ENCODE peak calls at places on chromosomes 7 and 10, in eight cellular contexts. One of them, this sample, is unnamed.

GRCh38 chr7:7808156-7808555 is 89.7 kb upstream of the RPA3 start:
- DNase-seq in ascending aorta: no peak
- DNase-seq in lower lobe of right lung: no peak
- DNase-seq in GM23338: no peak
- DNase-seq in neural progenitor cell: no peak
- DNase-seq in gastrocnemius medialis: no peak
- DNase-seq in psoas muscle: no peak
- DNase-seq in uterus: no peak
- DNase-seq in this sample: peak; percentile 41

GRCh38 chr7:139942686-139943085 is 113.6 kb downstream of the TBXAS1 start:
- DNase-seq in neural progenitor cell: no peak
- DNase-seq in gastrocnemius medialis: no peak
- DNase-seq in GM23338: no peak
- DNase-seq in lower lobe of right lung: no peak
- DNase-seq in uterus: no peak
- DNase-seq in ascending aorta: no peak
- DNase-seq in psoas muscle: no peak
- DNase-seq in this sample: no peak

GRCh38 chr10:106424981-106425380 is 739.5 kb downstream of the SORCS1 start:
- DNase-seq in neural progenitor cell: no peak
- DNase-seq in psoas muscle: no peak
- DNase-seq in GM23338: no peak
- DNase-seq in lower lobe of right lung: no peak
- DNase-seq in uterus: no peak
- DNase-seq in gastrocnemius medialis: no peak
- DNase-seq in ascending aorta: no peak
- DNase-seq in this sample: no peak

GRCh38 chr7:7720750-7721621 is 2.6 kb upstream of the RPA3 start:
- DNase-seq in psoas muscle: no peak
- DNase-seq in neural progenitor cell: no peak
- DNase-seq in gastrocnemius medialis: no peak
- DNase-seq in GM23338: no peak
- DNase-seq in uterus: no peak
- DNase-seq in ascending aorta: no peak
- DNase-seq in lower lobe of right lung: no peak
- DNase-seq in this sample: no peak

GRCh38 chr7:437293-438280 is 82.1 kb downstream of the PDGFA start:
- DNase-seq in GM23338: peak; percentile 32
- DNase-seq in neural progenitor cell: peak; percentile 54
- DNase-seq in gastrocnemius medialis: no peak
- DNase-seq in psoas muscle: no peak
- DNase-seq in ascending aorta: no peak
- DNase-seq in uterus: no peak
- DNase-seq in lower lobe of right lung: no peak
- DNase-seq in this sample: no peak

GRCh38 chr7:98221611-98222532 is 10.6 kb downstream of the BHLHA15 start:
- DNase-seq in neural progenitor cell: no peak
- DNase-seq in GM23338: no peak
- DNase-seq in gastrocnemius medialis: no peak
- DNase-seq in lower lobe of right lung: peak; percentile 44
- DNase-seq in ascending aorta: no peak
- DNase-seq in psoas muscle: peak; percentile 32
- DNase-seq in uterus: no peak
- DNase-seq in this sample: no peak

GRCh38 chr7:32415519-32415918 is 74.7 kb downstream of the LSM5 start:
- DNase-seq in ascending aorta: no peak
- DNase-seq in lower lobe of right lung: no peak
- DNase-seq in gastrocnemius medialis: no peak
- DNase-seq in uterus: no peak
- DNase-seq in neural progenitor cell: peak; percentile 55
- DNase-seq in psoas muscle: no peak
- DNase-seq in GM23338: no peak
- DNase-seq in this sample: no peak

GRCh38 chr10:124705021-124705740 is 39.0 kb downstream of the FAM53B start:
- DNase-seq in neural progenitor cell: no peak
- DNase-seq in uterus: no peak
- DNase-seq in gastrocnemius medialis: peak; percentile 84
- DNase-seq in psoas muscle: peak; percentile 79
- DNase-seq in ascending aorta: no peak
- DNase-seq in lower lobe of right lung: no peak
- DNase-seq in GM23338: no peak
- DNase-seq in this sample: no peak

GRCh38 chr7:119630570-119630969 is 642.4 kb upstream of the KCND2 start:
- DNase-seq in gastrocnemius medialis: no peak
- DNase-seq in GM23338: peak; percentile 12
- DNase-seq in neural progenitor cell: peak; percentile 14
- DNase-seq in ascending aorta: no peak
- DNase-seq in uterus: no peak
- DNase-seq in lower lobe of right lung: no peak
- DNase-seq in psoas muscle: no peak
- DNase-seq in this sample: no peak

GRCh38 chr7:123687161-123687560 is 31.5 kb downstream of the LMOD2 start:
- DNase-seq in neural progenitor cell: no peak
- DNase-seq in uterus: no peak
- DNase-seq in lower lobe of right lung: no peak
- DNase-seq in psoas muscle: no peak
- DNase-seq in GM23338: no peak
- DNase-seq in ascending aorta: no peak
- DNase-seq in gastrocnemius medialis: no peak
- DNase-seq in this sample: no peak

GRCh38 chr10:108005627-108006026 is 841.1 kb upstream of the SORCS1 start:
- DNase-seq in gastrocnemius medialis: no peak
- DNase-seq in psoas muscle: no peak
- DNase-seq in neural progenitor cell: no peak
- DNase-seq in lower lobe of right lung: no peak
- DNase-seq in ascending aorta: no peak
- DNase-seq in uterus: no peak
- DNase-seq in GM23338: no peak
- DNase-seq in this sample: no peak

GRCh38 chr7:47683485-47683898 is 101.6 kb upstream of the TNS3 start:
- DNase-seq in lower lobe of right lung: no peak
- DNase-seq in neural progenitor cell: peak; percentile 18
- DNase-seq in ascending aorta: no peak
- DNase-seq in uterus: no peak
- DNase-seq in gastrocnemius medialis: no peak
- DNase-seq in psoas muscle: no peak
- DNase-seq in GM23338: no peak
- DNase-seq in this sample: no peak

GRCh38 chr10:24603333-24603732 is 120.4 kb downstream of the ARHGAP21 start:
- DNase-seq in psoas muscle: no peak
- DNase-seq in gastrocnemius medialis: no peak
- DNase-seq in neural progenitor cell: no peak
- DNase-seq in lower lobe of right lung: no peak
- DNase-seq in GM23338: no peak
- DNase-seq in uterus: no peak
- DNase-seq in ascending aorta: no peak
- DNase-seq in this sample: no peak

GRCh38 chr7:138889566-138889965 is 91.6 kb upstream of the ATP6V0A4 start:
- DNase-seq in neural progenitor cell: no peak
- DNase-seq in psoas muscle: no peak
- DNase-seq in GM23338: no peak
- DNase-seq in lower lobe of right lung: no peak
- DNase-seq in ascending aorta: no peak
- DNase-seq in uterus: no peak
- DNase-seq in gastrocnemius medialis: no peak
- DNase-seq in this sample: no peak

GRCh38 chr7:127916735-127917134 is 114.5 kb downstream of the LRRC4 start:
- DNase-seq in neural progenitor cell: no peak
- DNase-seq in gastrocnemius medialis: no peak
- DNase-seq in psoas muscle: no peak
- DNase-seq in ascending aorta: no peak
- DNase-seq in uterus: no peak
- DNase-seq in lower lobe of right lung: no peak
- DNase-seq in GM23338: no peak
- DNase-seq in this sample: no peak

GRCh38 chr7:45001138-45001694 is 1.2 kb downstream of the CCM2 start:
- DNase-seq in ascending aorta: no peak
- DNase-seq in neural progenitor cell: peak; percentile 46
- DNase-seq in psoas muscle: no peak
- DNase-seq in GM23338: peak; percentile 71
- DNase-seq in uterus: no peak
- DNase-seq in lower lobe of right lung: no peak
- DNase-seq in gastrocnemius medialis: no peak
- DNase-seq in this sample: no peak

GRCh38 chr10:7756360-7756992 is 31.3 kb downstream of the KIN start:
- DNase-seq in GM23338: peak; percentile 53
- DNase-seq in gastrocnemius medialis: no peak
- DNase-seq in neural progenitor cell: peak; percentile 39
- DNase-seq in uterus: no peak
- DNase-seq in lower lobe of right lung: no peak
- DNase-seq in psoas muscle: no peak
- DNase-seq in ascending aorta: no peak
- DNase-seq in this sample: no peak

GRCh38 chr10:65123120-65123519 is 1601.9 kb downstream of the REEP3 start:
- DNase-seq in ascending aorta: no peak
- DNase-seq in GM23338: no peak
- DNase-seq in gastrocnemius medialis: no peak
- DNase-seq in uterus: no peak
- DNase-seq in neural progenitor cell: no peak
- DNase-seq in lower lobe of right lung: no peak
- DNase-seq in psoas muscle: no peak
- DNase-seq in this sample: no peak

GRCh38 chr10:44628921-44629320 is 244.0 kb upstream of the CXCL12 start:
- DNase-seq in lower lobe of right lung: no peak
- DNase-seq in ascending aorta: no peak
- DNase-seq in uterus: no peak
- DNase-seq in gastrocnemius medialis: no peak
- DNase-seq in neural progenitor cell: no peak
- DNase-seq in psoas muscle: no peak
- DNase-seq in GM23338: peak; percentile 13
- DNase-seq in this sample: peak; percentile 56

GRCh38 chr10:127044191-127044590 is 139.0 kb downstream of the DOCK1 start:
- DNase-seq in psoas muscle: no peak
- DNase-seq in neural progenitor cell: no peak
- DNase-seq in lower lobe of right lung: peak; percentile 65
- DNase-seq in uterus: no peak
- DNase-seq in ascending aorta: no peak
- DNase-seq in gastrocnemius medialis: no peak
- DNase-seq in GM23338: no peak
- DNase-seq in this sample: no peak

GRCh38 chr10:6755891-6756460 is 175.9 kb upstream of the PRKCQ start:
- DNase-seq in gastrocnemius medialis: no peak
- DNase-seq in lower lobe of right lung: no peak
- DNase-seq in psoas muscle: no peak
- DNase-seq in GM23338: no peak
- DNase-seq in ascending aorta: no peak
- DNase-seq in uterus: no peak
- DNase-seq in neural progenitor cell: no peak
- DNase-seq in this sample: peak; percentile 54

GRCh38 chr7:104240400-104240799 is 32.6 kb upstream of the ORC5 start:
- DNase-seq in GM23338: no peak
- DNase-seq in neural progenitor cell: no peak
- DNase-seq in psoas muscle: no peak
- DNase-seq in ascending aorta: no peak
- DNase-seq in uterus: no peak
- DNase-seq in gastrocnemius medialis: no peak
- DNase-seq in lower lobe of right lung: no peak
- DNase-seq in this sample: no peak

GRCh38 chr10:22824984-22825383 is 102.9 kb upstream of the ARMC3 start:
- DNase-seq in GM23338: no peak
- DNase-seq in psoas muscle: no peak
- DNase-seq in lower lobe of right lung: no peak
- DNase-seq in neural progenitor cell: no peak
- DNase-seq in ascending aorta: no peak
- DNase-seq in uterus: no peak
- DNase-seq in gastrocnemius medialis: no peak
- DNase-seq in this sample: no peak

GRCh38 chr7:73547841-73548240 is 9.6 kb downstream of the BCL7B start:
- DNase-seq in psoas muscle: no peak
- DNase-seq in gastrocnemius medialis: no peak
- DNase-seq in lower lobe of right lung: no peak
- DNase-seq in ascending aorta: no peak
- DNase-seq in neural progenitor cell: no peak
- DNase-seq in GM23338: no peak
- DNase-seq in uterus: no peak
- DNase-seq in this sample: no peak

GRCh38 chr7:96246972-96247371 is 74.9 kb downstream of the SLC25A13 start:
- DNase-seq in gastrocnemius medialis: no peak
- DNase-seq in lower lobe of right lung: no peak
- DNase-seq in psoas muscle: no peak
- DNase-seq in GM23338: no peak
- DNase-seq in neural progenitor cell: no peak
- DNase-seq in ascending aorta: no peak
- DNase-seq in uterus: no peak
- DNase-seq in this sample: no peak

GRCh38 chr10:132784582-132785432 is 1.1 kb downstream of the NKX6-2 start:
- DNase-seq in ascending aorta: no peak
- DNase-seq in lower lobe of right lung: no peak
- DNase-seq in psoas muscle: no peak
- DNase-seq in GM23338: peak; percentile 75
- DNase-seq in gastrocnemius medialis: no peak
- DNase-seq in neural progenitor cell: peak; percentile 56
- DNase-seq in uterus: no peak
- DNase-seq in this sample: no peak
- H3K4me3 ChIP-seq in ascending aorta: no peak overlapping the region
- H3K4me3 ChIP-seq in lower lobe of right lung: no peak overlapping the region
- H3K4me3 ChIP-seq in psoas muscle: peak overlapping the region; percentile 36
- H3K4me3 ChIP-seq in GM23338: peak overlapping the region; percentile 43
- H3K4me3 ChIP-seq in gastrocnemius medialis: no peak overlapping the region
- H3K4me3 ChIP-seq in neural progenitor cell: peak overlapping the region; percentile 40
- H3K4me3 ChIP-seq in uterus: no peak overlapping the region
- H3K4me3 ChIP-seq in this sample: no peak overlapping the region

DNA sequence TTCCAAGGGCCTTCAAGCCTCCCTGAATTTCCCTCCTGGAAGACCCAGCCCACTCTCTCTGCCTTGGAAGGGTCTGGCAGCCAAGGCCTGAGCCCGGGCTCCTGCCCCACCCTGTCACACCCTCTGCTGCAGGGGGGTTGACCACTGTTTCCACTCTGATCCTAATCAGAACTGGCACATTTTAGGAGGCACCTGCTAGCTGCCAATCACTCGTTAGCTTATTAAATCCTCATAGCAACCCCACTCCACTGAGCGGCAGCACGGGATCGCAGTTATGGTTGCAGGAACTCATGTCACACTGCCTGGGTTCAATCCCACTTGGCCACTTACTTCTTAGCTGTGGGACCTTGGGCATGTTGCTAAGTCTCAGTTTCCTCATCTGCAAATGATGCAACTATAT is 12.9 kb downstream of the HSPB1 start:
- DNase-seq in psoas muscle: peak; percentile 86
- DNase-seq in ascending aorta: no peak
- DNase-seq in lower lobe of right lung: peak; percentile 53
- DNase-seq in gastrocnemius medialis: peak; percentile 63
- DNase-seq in GM23338: no peak
- DNase-seq in neural progenitor cell: no peak
- DNase-seq in uterus: no peak
- DNase-seq in this sample: no peak
- H3K27ac ChIP-seq in psoas muscle: peak overlapping the region; percentile 57
- H3K27ac ChIP-seq in ascending aorta: no peak overlapping the region
- H3K27ac ChIP-seq in lower lobe of right lung: no peak overlapping the region
- H3K27ac ChIP-seq in gastrocnemius medialis: peak overlapping the region; percentile 83
- H3K27ac ChIP-seq in GM23338: no peak overlapping the region
- H3K27ac ChIP-seq in neural progenitor cell: no peak overlapping the region
- H3K27ac ChIP-seq in uterus: no peak overlapping the region
- H3K27ac ChIP-seq in this sample: no peak overlapping the region

GRCh38 chr10:20990604-20991003 is 93.5 kb upstream of the NEBL start:
- DNase-seq in gastrocnemius medialis: no peak
- DNase-seq in ascending aorta: no peak
- DNase-seq in neural progenitor cell: peak; percentile 62
- DNase-seq in lower lobe of right lung: no peak
- DNase-seq in GM23338: no peak
- DNase-seq in psoas muscle: no peak
- DNase-seq in uterus: no peak
- DNase-seq in this sample: no peak
- H3K4me3 ChIP-seq in gastrocnemius medialis: no peak overlapping the region
- H3K4me3 ChIP-seq in ascending aorta: no peak overlapping the region
- H3K4me3 ChIP-seq in neural progenitor cell: no peak overlapping the region
- H3K4me3 ChIP-seq in lower lobe of right lung: no peak overlapping the region
- H3K4me3 ChIP-seq in GM23338: no peak overlapping the region
- H3K4me3 ChIP-seq in psoas muscle: no peak overlapping the region
- H3K4me3 ChIP-seq in uterus: no peak overlapping the region
- H3K4me3 ChIP-seq in this sample: no peak overlapping the region

GRCh38 chr7:131547589-131547988 is 8.8 kb downstream of the PODXL start:
- DNase-seq in lower lobe of right lung: no peak
- DNase-seq in ascending aorta: no peak
- DNase-seq in gastrocnemius medialis: no peak
- DNase-seq in psoas muscle: no peak
- DNase-seq in neural progenitor cell: no peak
- DNase-seq in GM23338: no peak
- DNase-seq in uterus: no peak
- DNase-seq in this sample: no peak
- H3K27ac ChIP-seq in lower lobe of right lung: no peak overlapping the region
- H3K27ac ChIP-seq in ascending aorta: no peak overlapping the region
- H3K27ac ChIP-seq in gastrocnemius medialis: no peak overlapping the region
- H3K27ac ChIP-seq in psoas muscle: no peak overlapping the region
- H3K27ac ChIP-seq in neural progenitor cell: no peak overlapping the region
- H3K27ac ChIP-seq in GM23338: peak overlapping the region; percentile 90
- H3K27ac ChIP-seq in uterus: no peak overlapping the region
- H3K27ac ChIP-seq in this sample: no peak overlapping the region